ENCODE peak calls at places on chromosomes 1 and 21, in six cellular contexts. B is tibial nerve, H is ovary, A is body of pancreas, O is heart left ventricle, J is A549. R is an unnamed sample.

GRCh38 chr1:42738678-42739226 is 1.3 kb downstream of the CLDN19 start:
- DNase-seq in B (no peak), H (no peak), A (no peak), O (no peak), J (no peak), R (no peak)

GRCh38 chr1:44621841-44622286 is 52.4 kb downstream of the TMEM53 start:
- DNase-seq in B (no peak), H (no peak), A (no peak), O (no peak), J (no peak), R (no peak)

GRCh38 chr1:5599541-5599940 is 392.7 kb downstream of the NPHP4 start:
- DNase-seq in B (no peak), H (no peak), A (no peak), O (no peak), J (no peak), R (no peak)

GRCh38 chr1:178969226-178969987 is 56.3 kb upstream of the FAM20B start:
- DNase-seq in B (no peak), H (no peak), A (no peak), O (no peak), J (no peak), R (no peak)

GRCh38 chr1:184636156-184636448 is 118.6 kb downstream of the EDEM3 start:
- DNase-seq in B (peak; percentile 71), H (no peak), A (no peak), O (no peak), J (no peak), R (no peak)

GRCh38 chr1:31218705-31219104 is 21.0 kb downstream of the NKAIN1 start:
- DNase-seq in B (no peak), H (no peak), A (no peak), O (no peak), J (no peak), R (no peak)

GRCh38 chr1:105138445-105138821 is 1388.7 kb downstream of the AMY1C start:
- DNase-seq in B (no peak), H (no peak), A (peak; percentile 44), O (no peak), J (no peak), R (no peak)

GRCh38 chr1:39490596-39491145 is 765 bp upstream of the BMP8A start:
- DNase-seq in B (no peak), H (no peak), A (peak; percentile 78), O (no peak), J (no peak), R (no peak)

GRCh38 chr21:41848971-41849580 is 30.1 kb downstream of the PRDM15 start:
- DNase-seq in B (no peak), H (no peak), A (no peak), O (no peak), J (peak; percentile 36), R (no peak)

GRCh38 chr21:41852151-41852928 is 26.8 kb downstream of the PRDM15 start:
- DNase-seq in B (no peak), H (no peak), A (no peak), O (no peak), J (no peak), R (no peak)

GRCh38 chr21:41848533-41848932 is 30.6 kb downstream of the PRDM15 start:
- DNase-seq in B (no peak), H (no peak), A (no peak), O (no peak), J (no peak), R (no peak)

GRCh38 chr21:41851090-41851790 is 27.9 kb downstream of the PRDM15 start:
- DNase-seq in B (no peak), H (no peak), A (no peak), O (no peak), J (no peak), R (no peak)

GRCh38 chr21:41850085-41850484 is 29.1 kb downstream of the PRDM15 start:
- DNase-seq in B (no peak), H (no peak), A (no peak), O (no peak), J (no peak), R (no peak)
- TF ChIP-seq POLR2A in B (no peak), H (no peak), A (no peak), O (no peak), J (no peak), R (no peak)

DNA sequence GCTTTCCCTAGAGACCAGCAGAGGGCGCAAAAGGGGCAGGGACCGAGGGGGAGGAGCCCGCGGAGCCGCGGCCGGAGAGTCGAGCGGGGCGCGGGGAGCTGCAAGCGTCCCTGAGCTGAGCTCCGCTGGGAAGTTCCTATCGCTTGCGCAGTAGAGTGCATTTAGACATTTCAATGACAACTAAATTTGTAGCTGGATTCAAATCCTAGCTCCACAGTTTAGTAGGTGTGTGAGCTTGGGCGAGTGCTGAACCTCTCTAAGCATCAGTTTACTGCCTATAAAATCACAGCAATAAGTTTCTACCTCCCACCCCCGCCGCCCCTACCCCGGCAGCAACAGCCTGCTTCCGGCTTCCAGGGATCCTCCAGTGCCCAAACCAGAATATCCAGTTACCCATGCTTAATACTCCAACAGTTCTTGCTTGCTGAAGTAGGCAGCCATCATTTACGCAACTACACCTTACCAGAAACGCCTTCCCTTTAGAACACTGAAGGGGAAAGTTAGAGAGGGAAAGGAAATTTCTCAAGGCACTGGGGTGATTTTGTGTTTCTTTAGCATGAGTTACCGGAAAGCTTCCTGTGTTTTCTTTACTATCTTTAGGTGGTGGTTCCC is 9.1 kb downstream of the TLR5 start:
- DNase-seq in B (peak; percentile 60), H (peak; percentile 83), A (peak; percentile 90), O (peak; percentile 88), J (peak; percentile 78), R (peak; percentile 89)
- TF ChIP-seq CTCF in B (peak; percentile 97), H (peak; percentile 79), A (peak; percentile 91), O (peak; percentile 98), J (peak; percentile 93), R (peak; percentile 81)

DNA sequence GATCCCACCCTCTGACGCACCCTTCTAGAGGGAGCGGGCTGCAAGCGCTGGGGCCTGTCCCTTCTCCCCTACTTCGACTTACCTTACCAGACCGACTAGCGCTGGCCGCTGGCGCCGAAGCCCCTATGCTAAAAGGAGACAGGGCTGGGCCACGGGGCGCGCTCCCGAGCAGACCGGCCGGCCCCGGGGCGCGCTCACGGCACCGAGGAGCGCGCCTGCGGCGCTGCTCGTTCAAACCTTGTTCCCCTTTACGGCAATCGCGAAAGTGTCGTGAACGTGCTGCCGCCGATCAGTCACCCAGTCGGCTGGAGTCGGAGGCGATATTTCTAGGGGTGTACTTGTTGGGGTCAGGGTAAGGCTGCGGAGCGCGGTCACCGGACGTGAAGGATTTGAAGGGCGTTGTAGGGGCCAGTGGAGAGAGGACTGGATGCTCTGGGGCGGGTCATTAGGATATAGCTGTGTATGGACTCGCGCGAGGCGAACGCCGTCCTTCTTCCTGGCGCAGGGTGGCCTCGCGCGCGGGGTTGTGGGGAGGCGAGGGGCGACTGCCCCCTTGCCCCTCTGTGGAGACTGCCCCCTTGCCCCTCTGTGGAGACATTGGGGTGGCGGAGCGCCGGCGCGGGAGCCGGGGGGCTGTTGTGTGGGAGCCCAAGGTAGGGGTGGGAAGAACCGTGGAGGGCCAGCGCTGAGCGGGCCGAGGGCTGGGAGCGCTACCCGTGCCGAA is at the start of the genes CEPT1 and DRAM2:
- DNase-seq in B (peak; percentile 91), H (peak; percentile 96), A (peak; percentile 90), O (peak; percentile 98), J (peak; percentile 94), R (peak; percentile 90)
- TF ChIP-seq POLR2A in B (peak; percentile 63), H (peak; percentile 31), A (peak; percentile 72), O (no peak), J (peak; percentile 60), R (peak; percentile 11)

GRCh38 chr1:157628773-157629172 is 30.9 kb upstream of the FCRL4 start:
- DNase-seq in B (no peak), H (no peak), A (no peak), O (no peak), J (no peak), R (no peak)

GRCh38 chr1:157622471-157622870 is 24.6 kb upstream of the FCRL4 start:
- DNase-seq in B (no peak), H (no peak), A (no peak), O (no peak), J (no peak), R (no peak)

GRCh38 chr1:157624471-157624870 is 26.6 kb upstream of the FCRL4 start:
- DNase-seq in B (no peak), H (no peak), A (no peak), O (no peak), J (no peak), R (no peak)

GRCh38 chr1:157626099-157626498 is 28.2 kb upstream of the FCRL4 start:
- DNase-seq in B (no peak), H (no peak), A (peak; percentile 23), O (no peak), J (peak; percentile 31), R (no peak)
- TF ChIP-seq CTCF in B (peak; percentile 22), H (no peak), A (no peak), O (no peak), J (no peak), R (no peak)

GRCh38 chr1:8731162-8731561 is 86.3 kb downstream of the RERE start:
- DNase-seq in B (no peak), H (no peak), A (no peak), O (no peak), J (no peak), R (no peak)
- TF ChIP-seq POLR2A in B (no peak), H (no peak), A (no peak), O (no peak), J (no peak), R (no peak)

DNA sequence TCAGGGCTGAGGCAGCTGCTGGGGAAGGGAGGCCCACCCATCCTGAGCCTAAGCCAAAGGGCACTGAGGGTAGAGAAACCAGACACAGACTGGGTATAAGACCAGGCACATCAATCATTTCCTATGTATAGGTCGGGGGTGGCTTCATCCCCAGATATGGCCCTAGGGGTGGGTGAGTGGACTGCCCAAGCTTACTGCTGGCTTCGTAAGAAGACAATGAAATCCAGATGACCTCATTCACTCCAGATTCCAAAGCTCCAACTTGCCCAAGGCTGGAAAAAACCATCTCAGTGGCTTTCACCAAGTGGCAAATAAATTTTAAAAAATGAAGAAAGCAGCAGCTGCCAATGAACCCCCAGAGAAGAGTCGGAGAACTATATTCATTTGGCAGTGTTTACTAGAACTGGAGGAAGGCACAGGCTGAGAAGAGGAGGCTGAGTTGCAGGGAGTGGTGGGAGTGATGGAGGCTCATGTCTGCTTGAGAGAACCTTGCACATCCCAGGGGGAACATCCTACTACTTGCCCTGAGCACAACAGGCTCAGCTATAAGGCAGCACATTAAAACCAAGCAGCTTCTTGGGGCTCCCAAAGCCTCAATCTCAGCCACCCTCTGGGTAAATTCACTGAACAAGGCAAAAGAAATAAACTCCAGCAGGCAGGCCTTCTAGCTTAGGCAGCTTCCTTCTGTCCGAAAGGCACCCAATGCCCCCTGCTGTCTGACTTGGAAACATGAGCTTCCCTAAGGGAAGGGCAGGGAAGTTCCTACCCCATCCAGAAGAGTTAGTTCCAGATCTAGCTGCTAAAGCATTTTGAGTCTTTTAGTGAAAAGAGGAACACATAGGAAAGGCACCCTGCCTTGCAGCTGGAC is 14.1 kb downstream of the PEA15 start:
- DNase-seq in B (no peak), H (peak; percentile 40), A (peak; percentile 40), O (peak; percentile 63), J (peak; percentile 70), R (no peak)
- TF ChIP-seq CTCF in B (peak; percentile 12), H (peak; percentile 12), A (no peak), O (peak; percentile 78), J (peak; percentile 61), R (peak; percentile 58)

GRCh38 chr1:246506785-246507639 is at the start of gene SMYD3:
- DNase-seq in B (peak; percentile 21), H (peak; percentile 74), A (peak; percentile 82), O (peak; percentile 83), J (peak; percentile 78), R (peak; percentile 63)
- TF ChIP-seq POLR2A in B (peak; percentile 64), H (peak; percentile 24), A (peak; percentile 46), O (no peak), J (peak; percentile 82), R (no peak)